ENCODE peak calls at places on chromosomes 4 and X, in nine cellular contexts. D, Y, R, M, J, S, C, E and A are unnamed samples.

GRCh38 chr4:113008726-113009125 is 40.7 kb upstream of the ANK2 start:
- DNase-seq in S (no peak), M (no peak), C (no peak), R (no peak), E (no peak), J (no peak), D (no peak), Y (no peak), A (no peak)

GRCh38 chrX:150870059-150870458 is 28.4 kb downstream of the CD99L2 start:
- DNase-seq in M (no peak), C (no peak), S (no peak), D (no peak), Y (no peak), R (no peak), E (no peak), J (peak), A (no peak)

GRCh38 chr4:126850286-126850685 is 782.5 kb upstream of the INTU start:
- DNase-seq in Y (peak), E (no peak), S (no peak), C (no peak), J (no peak), M (no peak), R (no peak), D (no peak), A (peak)

GRCh38 chr4:78784255-78784654 is 8.1 kb downstream of the BMP2K start:
- DNase-seq in C (no peak), J (no peak), Y (no peak), E (no peak), S (no peak), M (no peak), D (no peak), R (no peak), A (peak)

GRCh38 chr4:137474711-137475301 is 57.5 kb downstream of the PCDH18 start:
- DNase-seq in M (no peak), S (no peak), C (no peak), R (no peak), D (no peak), J (no peak), E (no peak), Y (no peak), A (no peak)

GRCh38 chrX:77412631-77413030 is 34.6 kb upstream of the FGF16 start:
- DNase-seq in J (no peak), M (no peak), R (no peak), D (no peak), E (no peak), C (no peak), Y (no peak), S (no peak), A (no peak)

GRCh38 chr4:46274717-46275116 is 115.2 kb downstream of the GABRA2 start:
- DNase-seq in C (no peak), S (no peak), Y (no peak), R (no peak), D (no peak), M (no peak), J (no peak), E (no peak), A (peak)

GRCh38 chrX:44060221-44060620 is 87.0 kb upstream of the NDP start:
- DNase-seq in Y (no peak), D (no peak), M (no peak), S (no peak), E (no peak), C (no peak), J (no peak), R (no peak), A (peak)

GRCh38 chr4:38692421-38692820 is 28.4 kb downstream of the KLF3 start:
- DNase-seq in S (no peak), E (no peak), M (no peak), D (no peak), R (no peak), J (no peak), C (no peak), Y (no peak), A (no peak)
- TF ChIP-seq POLR2A in S (no peak), E (no peak), M (no peak), D (no peak), R (no peak), J (no peak), C (no peak), Y (no peak), A (no peak)

GRCh38 chr4:183591301-183591700 is 67.7 kb downstream of the RWDD4 start:
- DNase-seq in C (no peak), R (no peak), E (no peak), D (no peak), J (no peak), Y (no peak), M (no peak), S (no peak), A (no peak)
- TF ChIP-seq POLR2A in C (no peak), R (no peak), E (no peak), D (no peak), J (no peak), Y (no peak), M (no peak), S (no peak), A (no peak)

GRCh38 chrX:52995135-52995973 is 37.0 kb upstream of the FAM156A start:
- DNase-seq in C (peak), E (peak), M (peak), Y (peak), R (peak), J (peak), S (peak), D (peak), A (peak)
- TF ChIP-seq POLR2A in C (no peak), E (peak), M (no peak), Y (no peak), R (no peak), J (no peak), S (no peak), D (no peak), A (peak)

DNA sequence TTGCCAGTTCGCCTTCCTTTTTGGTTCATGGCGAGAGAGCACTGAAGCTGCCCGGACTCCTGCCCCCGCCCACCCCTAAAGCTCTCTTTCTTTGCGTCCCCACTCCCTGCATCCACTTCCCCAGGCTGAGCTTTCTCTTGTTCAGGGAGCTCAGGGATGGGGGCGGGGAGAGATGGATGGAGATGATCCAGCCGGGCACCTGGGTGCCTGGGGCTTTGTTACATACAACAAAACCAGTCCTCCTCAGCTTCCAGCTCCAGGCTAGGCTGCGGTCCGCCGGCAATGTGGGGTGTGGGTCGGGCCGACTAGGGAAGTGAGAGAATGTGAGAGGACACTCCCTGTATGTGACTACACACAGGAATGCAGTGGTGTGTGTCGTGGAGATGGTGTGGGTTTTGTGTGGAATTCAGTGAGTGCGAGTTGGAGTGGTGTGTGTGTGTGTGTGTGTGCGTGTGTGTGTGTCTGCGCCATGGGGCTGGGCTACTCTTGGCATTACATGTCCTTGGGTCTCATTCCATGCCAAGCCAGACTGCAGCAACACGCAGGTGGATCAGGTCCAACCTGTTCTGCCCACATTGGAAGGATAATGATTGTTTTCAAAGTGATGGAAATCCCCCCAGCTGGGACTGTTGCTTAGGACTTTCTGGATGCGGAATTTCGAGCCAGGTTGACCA is 149.3 kb upstream of the CHRDL1 start:
- DNase-seq in Y (no peak), S (peak), C (peak), J (peak), E (no peak), M (no peak), R (no peak), D (no peak), A (no peak)
- TF ChIP-seq POLR2A in Y (no peak), S (no peak), C (no peak), J (no peak), E (no peak), M (no peak), R (no peak), D (no peak), A (no peak)